ENCODE peak calls at places on chromosomes 11 and 22, in four cellular contexts. O is trophoblast cell, E is H9, F is H1. M is an unnamed sample.
A peak's percentile ranks its signal among the peaks of the same experiment; 100 is the strongest.

GRCh38 chr11:76672431-76673163 is 2.0 kb upstream of the LRRC32 start:
- DNase-seq in O (peak; percentile 30), E (no peak), F (no peak), M (no peak)

GRCh38 chr11:5136246-5136645 is 1.9 kb downstream of the OR52A5 start:
- DNase-seq in O (no peak), E (no peak), F (no peak), M (no peak)

GRCh38 chr22:31080848-31081649 is at the start of gene SMTN:
- DNase-seq in O (peak; percentile 98), E (peak; percentile 94), F (peak; percentile 79), M (peak; percentile 96)

GRCh38 chr11:112599861-112600533 is 339.3 kb upstream of the PLET1 start:
- DNase-seq in O (no peak), E (no peak), F (no peak), M (no peak)

GRCh38 chr22:37218771-37219411 is 6.6 kb upstream of the SSTR3 start:
- DNase-seq in O (no peak), E (no peak), F (no peak), M (no peak)

GRCh38 chr22:38699784-38700183 is 959 bp downstream of the JOSD1 start:
- DNase-seq in O (peak; percentile 25), E (no peak), F (no peak), M (peak; percentile 22)

GRCh38 chr11:113546757-113547507 is 71.7 kb upstream of the DRD2 start:
- DNase-seq in O (no peak), E (no peak), F (no peak), M (no peak)

GRCh38 chr22:41366323-41367014 is 15.3 kb upstream of the TEF start:
- DNase-seq in O (no peak), E (no peak), F (no peak), M (no peak)

GRCh38 chr11:133844217-133844616 is 1.1 kb downstream of the SPATA19 start:
- DNase-seq in O (no peak), E (no peak), F (no peak), M (no peak)

GRCh38 chr11:10109836-10110235 is 184.2 kb downstream of the SBF2 start:
- DNase-seq in O (peak; percentile 25), E (no peak), F (no peak), M (no peak)

GRCh38 chr11:77081976-77082836 is 15.4 kb downstream of the CAPN5 start:
- DNase-seq in O (no peak), E (no peak), F (no peak), M (no peak)

GRCh38 chr11:98029832-98030231 is 990.9 kb upstream of the CNTN5 start:
- DNase-seq in O (no peak), E (no peak), F (no peak), M (no peak)

GRCh38 chr11:117673561-117673960 is 123.5 kb downstream of the DSCAML1 start:
- DNase-seq in O (no peak), E (no peak), F (no peak), M (no peak)

GRCh38 chr11:34161812-34162506 is 56.5 kb downstream of the NAT10 start:
- DNase-seq in O (peak; percentile 89), E (no peak), F (no peak), M (peak; percentile 76)

GRCh38 chr11:103537904-103538502 is 428.8 kb downstream of the DYNC2H1 start:
- DNase-seq in O (peak; percentile 60), E (no peak), F (no peak), M (peak; percentile 37)

GRCh38 chr22:36464715-36465231 is 16.7 kb downstream of the TXN2 start:
- DNase-seq in O (peak; percentile 42), E (no peak), F (no peak), M (no peak)

GRCh38 chr11:122038543-122038942 is 77.5 kb downstream of the BLID start:
- DNase-seq in O (peak; percentile 51), E (no peak), F (no peak), M (peak; percentile 96)

GRCh38 chr11:113504586-113504985 is 29.4 kb upstream of the DRD2 start:
- DNase-seq in O (no peak), E (no peak), F (no peak), M (no peak)

GRCh38 chr11:116500833-116501622 is 271.8 kb downstream of the BUD13 start:
- DNase-seq in O (no peak), E (peak; percentile 54), F (no peak), M (no peak)

GRCh38 chr22:23678133-23678532 is 12.7 kb upstream of the RGL4 start:
- DNase-seq in O (no peak), E (no peak), F (no peak), M (no peak)

GRCh38 chr22:25966448-25966913 is 202.8 kb upstream of the SEZ6L start:
- DNase-seq in O (no peak), E (no peak), F (no peak), M (peak; percentile 81)

GRCh38 chr11:127259118-127259517 is 258.5 kb upstream of the KIRREL3 start:
- DNase-seq in O (no peak), E (no peak), F (no peak), M (no peak)

GRCh38 chr11:80595011-80595410 is 1154.2 kb upstream of the TENM4 start:
- DNase-seq in O (peak; percentile 67), E (no peak), F (no peak), M (peak; percentile 82)

GRCh38 chr11:87722756-87723599 is 452.3 kb downstream of the RAB38 start:
- DNase-seq in O (peak; percentile 43), E (peak; percentile 56), F (no peak), M (peak; percentile 68)

GRCh38 chr11:21411114-21411513 is 741.7 kb downstream of the NELL1 start:
- DNase-seq in O (no peak), E (no peak), F (no peak), M (no peak)

GRCh38 chr22:38267086-38267485 is 5.7 kb downstream of the TMEM184B start:
- DNase-seq in O (peak; percentile 15), E (peak; percentile 20), F (no peak), M (no peak)

GRCh38 chr11:97224396-97224795 is 834.6 kb downstream of the JRKL start:
- DNase-seq in O (no peak), E (no peak), F (no peak), M (no peak)

GRCh38 chr11:133127746-133128145 is 404.6 kb downstream of the OPCML start:
- DNase-seq in O (no peak), E (no peak), F (no peak), M (no peak)

GRCh38 chr11:35511666-35512065 is 13.8 kb downstream of the PAMR1 start:
- DNase-seq in O (no peak), E (no peak), F (no peak), M (peak; percentile 88)

GRCh38 chr11:13595166-13595565 is 73.3 kb upstream of the FAR1 start:
- DNase-seq in O (peak; percentile 57), E (no peak), F (no peak), M (no peak)

GRCh38 chr22:17258015-17258827 is 39.0 kb upstream of the ADA2 start:
- DNase-seq in O (peak; percentile 71), E (peak; percentile 92), F (no peak), M (peak; percentile 93)

GRCh38 chr11:105790021-105790420 is 180.1 kb downstream of the GRIA4 start:
- DNase-seq in O (no peak), E (no peak), F (no peak), M (no peak)

GRCh38 chr11:63920126-63920869 is 3.3 kb upstream of the RCOR2 start:
- DNase-seq in O (peak; percentile 71), E (peak; percentile 93), F (no peak), M (peak; percentile 90)

DNA sequence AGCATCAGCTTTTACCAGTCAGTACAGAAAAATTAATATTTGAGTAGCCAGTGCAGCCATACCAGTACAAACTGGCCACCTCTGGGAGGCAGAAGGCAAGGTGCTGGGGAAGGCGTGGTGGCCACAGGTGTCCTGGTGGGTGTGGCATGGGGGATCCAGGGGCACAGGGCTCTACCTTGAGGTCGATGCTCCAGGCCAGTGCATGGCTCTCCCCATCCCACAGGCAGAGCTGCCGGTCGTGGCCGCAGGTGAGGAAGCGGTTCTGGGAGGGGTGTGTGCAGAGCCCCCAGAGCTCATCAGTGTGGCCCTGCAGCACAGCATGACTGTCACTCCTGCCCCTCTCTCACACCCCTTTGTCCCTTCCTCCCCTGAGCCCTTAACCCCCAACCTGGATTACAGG is 3.8 kb upstream of the MTA2 start:
- DNase-seq in O (no peak), E (no peak), F (no peak), M (no peak)
- H2BK5ac ChIP-seq in O (no peak overlapping the region), E (no peak overlapping the region), F (no peak overlapping the region), M (no peak overlapping the region)

GRCh38 chr11:70161043-70161625 is 42.0 kb upstream of the FADD start:
- DNase-seq in O (no peak), E (no peak), F (no peak), M (no peak)
- H3K79me2 ChIP-seq in O (no peaks in the 10 kb centered on the region), E (no peaks in the 10 kb centered on the region), F (no peaks in the 10 kb centered on the region), M (no peaks in the 10 kb centered on the region)

GRCh38 chr11:8812438-8812837 is 98.6 kb upstream of the AKIP1 start:
- DNase-seq in O (peak; percentile 32), E (no peak), F (no peak), M (peak; percentile 40)
- H3K4me1 ChIP-seq in O (peaks cover 31% of the 10 kb centered on the region), E (peaks cover 8% of the 10 kb centered on the region), F (peaks cover 13% of the 10 kb centered on the region), M (peaks cover 31% of the 10 kb centered on the region)

DNA sequence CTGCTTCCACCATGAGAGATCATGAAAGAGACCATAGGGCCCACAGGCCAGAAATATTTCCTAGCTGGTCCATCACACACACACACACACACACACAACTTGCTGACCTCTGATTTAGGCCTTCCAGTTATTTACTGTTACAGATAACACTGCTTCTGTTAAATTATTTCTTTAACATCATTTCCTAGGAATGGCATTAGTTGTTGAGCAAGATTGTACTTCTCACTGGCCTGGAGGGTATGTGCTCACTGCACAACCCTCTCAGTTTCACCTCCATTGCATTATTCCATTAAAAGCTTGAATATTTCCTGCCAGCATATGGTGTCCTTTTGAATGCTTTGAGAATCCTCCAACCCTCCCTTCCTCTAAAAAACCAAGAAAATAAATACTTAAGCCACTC is 104.4 kb downstream of the MICAL2 start:
- DNase-seq in O (peak; percentile 93), E (no peak), F (no peak), M (no peak)
- H2BK5ac ChIP-seq in O (no peak overlapping the region), E (no peak overlapping the region), F (no peak overlapping the region), M (no peak overlapping the region)

GRCh38 chr22:20256562-20257473 is 11.3 kb downstream of the RTN4R start:
- DNase-seq in O (no peak), E (no peak), F (no peak), M (no peak)
- H3K79me2 ChIP-seq in O (no peaks in the 10 kb centered on the region), E (no peaks in the 10 kb centered on the region), F (no peaks in the 10 kb centered on the region), M (no peaks in the 10 kb centered on the region)

M was measured in mesendoderm.